ENCODE peak calls at places on chromosomes 6 and 20, in five cellular contexts. P, G, Z, D and X are unnamed samples.

GRCh38 chr20:49622243-49622642 is 54.3 kb upstream of the PTGIS start:
- DNase-seq in P (no peak), G (no peak), Z (no peak), D (no peak), X (no peak)

GRCh38 chr6:78513856-78514255 is 353.5 kb upstream of the IRAK1BP1 start:
- DNase-seq in P (no peak), G (no peak), Z (no peak), D (no peak), X (no peak)

GRCh38 chr6:141470810-141471209 is 661.9 kb upstream of the GJE1 start:
- DNase-seq in P (no peak), G (no peak), Z (no peak), D (no peak), X (no peak)

GRCh38 chr20:47146703-47147102 is 209.8 kb downstream of the ZMYND8 start:
- DNase-seq in P (no peak), G (peak; percentile 41), Z (no peak), D (no peak), X (no peak)

GRCh38 chr20:48583171-48583570 is 244.6 kb downstream of the PREX1 start:
- DNase-seq in P (no peak), G (no peak), Z (no peak), D (no peak), X (no peak)

GRCh38 chr20:39338977-39339376 is 376.8 kb downstream of the DHX35 start:
- DNase-seq in P (no peak), G (no peak), Z (no peak), D (no peak), X (no peak)

GRCh38 chr6:32664827-32665362 is 1.6 kb downstream of the HLA-DQB1 start:
- DNase-seq in P (no peak), G (no peak), Z (no peak), D (peak; percentile 90), X (peak; percentile 74)

GRCh38 chr20:52422574-52423463 is 231.2 kb upstream of the ZFP64 start:
- DNase-seq in P (no peak), G (peak; percentile 38), Z (no peak), D (no peak), X (no peak)

GRCh38 chr6:157521665-157522335 is 140.8 kb downstream of the ZDHHC14 start:
- DNase-seq in P (no peak), G (no peak), Z (no peak), D (no peak), X (no peak)

GRCh38 chr6:170294813-170295518 is 4.1 kb upstream of the DLL1 start:
- DNase-seq in P (peak; percentile 10), G (no peak), Z (no peak), D (no peak), X (peak; percentile 53)

GRCh38 chr6:130167655-130168054 is 55.1 kb downstream of the SAMD3 start:
- DNase-seq in P (no peak), G (peak; percentile 93), Z (no peak), D (no peak), X (no peak)

GRCh38 chr6:15058200-15059070 is 187.4 kb upstream of the JARID2 start:
- DNase-seq in P (no peak), G (no peak), Z (no peak), D (no peak), X (no peak)

GRCh38 chr20:12965212-12965879 is 43.4 kb upstream of the SPTLC3 start:
- DNase-seq in P (no peak), G (no peak), Z (no peak), D (no peak), X (no peak)

GRCh38 chr6:136290406-136291010 is 862 bp upstream of the BCLAF1 start:
- DNase-seq in P (peak; percentile 78), G (peak; percentile 91), Z (peak; percentile 41), D (peak; percentile 84), X (peak; percentile 92)

GRCh38 chr6:70385931-70386330 is 27.4 kb upstream of the FAM135A start:
- DNase-seq in P (no peak), G (no peak), Z (no peak), D (no peak), X (no peak)

GRCh38 chr20:44079291-44079690 is 107.7 kb downstream of the JPH2 start:
- DNase-seq in P (no peak), G (no peak), Z (no peak), D (peak; percentile 46), X (no peak)

GRCh38 chr6:13767121-13767794 is 47.1 kb downstream of the MCUR1 start:
- DNase-seq in P (peak; percentile 39), G (peak; percentile 46), Z (no peak), D (no peak), X (peak; percentile 67)

GRCh38 chr6:119590066-119590465 is 240.5 kb upstream of the MAN1A1 start:
- DNase-seq in P (no peak), G (no peak), Z (no peak), D (no peak), X (no peak)

GRCh38 chr20:25418779-25419178 is 11.3 kb downstream of the GINS1 start:
- DNase-seq in P (no peak), G (no peak), Z (no peak), D (no peak), X (no peak)

GRCh38 chr6:25369043-25369442 is 89.9 kb downstream of the CARMIL1 start:
- DNase-seq in P (peak; percentile 47), G (no peak), Z (no peak), D (no peak), X (peak; percentile 41)

GRCh38 chr20:59611286-59611685 is 6.9 kb downstream of the PHACTR3 start:
- DNase-seq in P (no peak), G (no peak), Z (no peak), D (no peak), X (peak; percentile 56)

GRCh38 chr20:40687384-40688128 is 1.5 kb downstream of the MAFB start:
- DNase-seq in P (peak; percentile 38), G (peak; percentile 34), Z (no peak), D (peak; percentile 93), X (peak; percentile 74)

GRCh38 chr6:90080876-90081464 is 186.7 kb downstream of the GJA10 start:
- DNase-seq in P (no peak), G (no peak), Z (no peak), D (no peak), X (no peak)
- H3K4me1 ChIP-seq in P (no peaks in the 10 kb centered on the region), G (no peaks in the 10 kb centered on the region), Z (no peaks in the 10 kb centered on the region), D (no peaks in the 10 kb centered on the region), X (no peaks in the 10 kb centered on the region)

GRCh38 chr6:122553697-122554096 is 56.5 kb upstream of the PKIB start:
- DNase-seq in P (no peak), G (no peak), Z (no peak), D (no peak), X (no peak)

GRCh38 chr6:122548281-122548680 is 61.9 kb upstream of the PKIB start:
- DNase-seq in P (no peak), G (no peak), Z (no peak), D (no peak), X (no peak)

GRCh38 chr6:122548820-122549219 is 61.4 kb upstream of the PKIB start:
- DNase-seq in P (no peak), G (no peak), Z (no peak), D (no peak), X (no peak)
- H3K4me1 ChIP-seq in P (no peaks in the 10 kb centered on the region), G (no peaks in the 10 kb centered on the region), Z (no peaks in the 10 kb centered on the region), D (no peaks in the 10 kb centered on the region), X (no peaks in the 10 kb centered on the region)

DNA sequence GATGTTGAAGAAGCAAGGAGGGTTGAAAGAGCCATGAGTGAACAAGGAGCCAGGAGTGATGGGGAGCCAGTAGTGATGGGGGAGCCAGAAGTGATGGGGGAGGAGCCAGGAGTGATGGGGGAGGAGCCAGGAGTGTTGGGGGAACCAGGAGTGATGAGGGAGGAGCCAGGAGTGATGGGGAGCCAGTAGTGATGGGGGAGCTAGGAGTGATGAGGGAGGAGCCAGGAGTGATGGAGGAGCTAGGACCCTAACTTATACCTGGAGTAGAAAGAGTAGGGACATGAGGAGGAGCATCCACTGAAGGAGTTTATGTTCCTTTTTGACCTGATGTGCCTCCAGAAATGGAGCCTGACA is 14.6 kb upstream of the CD93 start:
- DNase-seq in P (no peak), G (no peak), Z (no peak), D (no peak), X (no peak)
- H3K4me1 ChIP-seq in P (no peaks in the 10 kb centered on the region), G (no peaks in the 10 kb centered on the region), Z (peaks cover 99% of the 10 kb centered on the region), D (peaks cover 57% of the 10 kb centered on the region), X (peaks cover 7% of the 10 kb centered on the region)

GRCh38 chr20:33556237-33556636 is 66.3 kb downstream of the CBFA2T2 start:
- DNase-seq in P (no peak), G (no peak), Z (no peak), D (no peak), X (no peak)

GRCh38 chr20:33559212-33559611 is 69.3 kb downstream of the CBFA2T2 start:
- DNase-seq in P (no peak), G (no peak), Z (no peak), D (no peak), X (no peak)

GRCh38 chr20:33555755-33556154 is 65.9 kb downstream of the CBFA2T2 start:
- DNase-seq in P (no peak), G (no peak), Z (no peak), D (no peak), X (no peak)

GRCh38 chr20:33559994-33560393 is 70.1 kb downstream of the CBFA2T2 start:
- DNase-seq in P (no peak), G (no peak), Z (no peak), D (no peak), X (no peak)

DNA sequence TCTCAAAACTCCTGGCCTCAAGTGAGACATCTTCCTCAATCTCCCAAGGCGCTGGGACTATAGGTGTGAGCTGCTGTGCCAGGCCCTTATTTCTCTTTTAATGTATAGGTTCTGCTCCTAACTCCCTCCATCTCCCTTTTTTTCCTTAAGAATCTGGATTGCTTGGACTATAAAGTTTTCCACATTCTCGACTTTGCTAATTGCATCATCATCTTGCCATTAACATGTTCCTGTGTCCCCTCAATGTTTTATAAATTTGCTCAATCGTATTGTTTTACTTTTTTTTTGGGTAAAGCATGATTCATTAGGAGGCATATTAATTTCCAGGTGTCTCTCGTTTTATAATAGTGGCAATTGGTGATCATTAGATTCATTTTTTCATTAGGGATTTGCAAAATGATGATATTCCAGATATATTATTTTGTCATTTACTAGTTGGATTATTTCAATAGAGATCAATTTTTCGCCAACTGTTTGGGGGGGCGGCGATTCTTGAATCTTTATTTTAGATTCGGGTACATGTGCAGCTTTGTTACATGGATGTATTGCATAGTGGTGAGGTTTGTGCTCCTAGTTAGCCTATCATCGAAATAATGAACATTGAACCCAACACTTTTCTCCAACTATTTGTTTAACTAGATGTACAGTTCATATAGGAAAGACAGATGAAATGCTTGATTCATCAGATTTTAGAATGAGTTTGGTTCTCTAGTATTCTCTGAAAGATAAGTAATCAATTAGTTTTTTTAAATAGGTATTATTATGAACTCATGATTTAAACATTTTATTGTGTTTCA is 68.7 kb downstream of the CBFA2T2 start:
- DNase-seq in P (no peak), G (no peak), Z (no peak), D (no peak), X (no peak)
- H3K4me1 ChIP-seq in P (peaks cover 27% of the 10 kb centered on the region), G (peaks cover 5% of the 10 kb centered on the region), Z (peaks cover 57% of the 10 kb centered on the region), D (peaks cover 28% of the 10 kb centered on the region), X (peaks cover 1% of the 10 kb centered on the region)